ENCODE peak calls at places on chromosome 19, in seven cellular contexts. R, F, X, K, M, P and D are unnamed samples.
A peak's percentile ranks its signal among the peaks of the same experiment; 100 is the strongest.

GRCh38 chr19:5250127-5250659 is 90.4 kb downstream of the PTPRS start:
- DNase-seq in P (no peak), X (peak; percentile 88), R (no peak), M (no peak), F (no peak), K (no peak), D (no peak)

GRCh38 chr19:46723023-46723461 is 6.1 kb upstream of the PRKD2 start:
- DNase-seq in R (peak; percentile 50), X (no peak), P (no peak), K (no peak), F (no peak), M (no peak), D (no peak)

GRCh38 chr19:53157601-53158000 is 1.3 kb downstream of the ZNF347 start:
- DNase-seq in F (no peak), M (no peak), P (no peak), R (no peak), X (no peak), K (no peak), D (no peak)

GRCh38 chr19:1282588-1283206 is 3.0 kb upstream of the EFNA2 start:
- DNase-seq in R (no peak), F (no peak), K (no peak), P (no peak), X (no peak), M (no peak), D (peak; percentile 45)

GRCh38 chr19:38852231-38853044 is 2.7 kb upstream of the HNRNPL start:
- DNase-seq in M (peak; percentile 81), X (peak; percentile 83), R (peak; percentile 83), F (no peak), K (no peak), P (peak; percentile 63), D (peak; percentile 83)

GRCh38 chr19:6501740-6502648 is at the start of gene TUBB4A:
- DNase-seq in M (no peak), K (peak; percentile 77), F (no peak), X (no peak), R (peak; percentile 55), P (no peak), D (peak; percentile 25)

GRCh38 chr19:662207-662961 is 630 bp downstream of the RNF126 start:
- DNase-seq in X (no peak), R (peak; percentile 91), K (peak; percentile 79), F (no peak), P (peak; percentile 61), M (peak; percentile 38), D (peak; percentile 75)

GRCh38 chr19:12284226-12284625 is 10.5 kb downstream of the ZNF44 start:
- DNase-seq in P (no peak), K (no peak), X (no peak), R (no peak), M (no peak), F (no peak), D (no peak)

GRCh38 chr19:36564391-36564790 is 8.7 kb downstream of the ZNF529 start:
- DNase-seq in X (no peak), P (no peak), M (no peak), R (no peak), F (no peak), K (no peak), D (no peak)

GRCh38 chr19:1407662-1408299 is 395 bp downstream of the DAZAP1 start:
- DNase-seq in R (peak; percentile 82), K (peak; percentile 67), M (no peak), F (no peak), P (peak; percentile 50), X (no peak), D (no peak)

GRCh38 chr19:28519950-28520861 is 692.7 kb downstream of the UQCRFS1 start:
- DNase-seq in K (no peak), M (no peak), P (no peak), F (no peak), X (no peak), R (no peak), D (no peak)

GRCh38 chr19:55305491-55305890 is 19.6 kb downstream of the TMEM150B start:
- DNase-seq in M (peak; percentile 75), P (no peak), K (peak; percentile 65), F (no peak), X (no peak), R (no peak), D (peak; percentile 61)